ENCODE peak calls at places on chromosomes 6 and 20, in four cellular contexts. W is left lung, U is natural killer cell, N is heart left ventricle. R is an unnamed sample.

GRCh38 chr6:160945516-160946177 is 45.9 kb upstream of the MAP3K4 start:
- DNase-seq in U (no peak), W (no peak), N (no peak), R (no peak)

GRCh38 chr6:51574040-51574439 is 513.4 kb downstream of the PKHD1 start:
- DNase-seq in W (no peak), N (no peak), U (no peak), R (no peak)

GRCh38 chr6:105401247-105402089 is 1.4 kb downstream of the PREP start:
- DNase-seq in U (no peak), N (no peak), W (no peak), R (no peak)

GRCh38 chr6:43702522-43703440 is 15.2 kb upstream of the MRPS18A start:
- DNase-seq in U (no peak), N (peak), W (peak), R (peak)

GRCh38 chr6:122747573-122747972 is 31.9 kb upstream of the FABP7 start:
- DNase-seq in U (no peak), W (no peak), N (no peak), R (no peak)

GRCh38 chr6:23414204-23414501 is 711.9 kb upstream of the NRSN1 start:
- DNase-seq in W (no peak), U (no peak), N (no peak), R (no peak)

GRCh38 chr6:56091159-56091869 is 156.1 kb downstream of the COL21A1 start:
- DNase-seq in W (no peak), U (no peak), N (no peak), R (no peak)

GRCh38 chr20:41649489-41649888 is 31.3 kb upstream of the CHD6 start:
- DNase-seq in N (no peak), W (no peak), U (no peak), R (no peak)

GRCh38 chr6:12967686-12968085 is 251.1 kb downstream of the PHACTR1 start:
- DNase-seq in N (no peak), W (no peak), U (no peak), R (no peak)

GRCh38 chr6:38508894-38509293 is 130.8 kb downstream of the BTBD9 start:
- DNase-seq in W (no peak), N (no peak), U (no peak), R (no peak)

GRCh38 chr6:13635948-13636658 is 21.0 kb downstream of the NOL7 start:
- DNase-seq in N (no peak), U (no peak), W (no peak), R (no peak)

GRCh38 chr6:118397653-118398052 is 150.4 kb upstream of the PLN start:
- DNase-seq in U (no peak), N (no peak), W (no peak), R (no peak)

GRCh38 chr20:43459022-43459942 is 1.6 kb downstream of the SRSF6 start:
- DNase-seq in N (no peak), W (no peak), U (no peak), R (no peak)

GRCh38 chr6:3871939-3872338 is 22.8 kb downstream of the FAM50B start:
- DNase-seq in U (no peak), N (no peak), W (no peak), R (no peak)

GRCh38 chr6:16741112-16742016 is 19.9 kb downstream of the ATXN1 start:
- DNase-seq in N (no peak), U (no peak), W (no peak), R (no peak)

GRCh38 chr6:16737389-16737788 is 23.9 kb downstream of the ATXN1 start:
- DNase-seq in N (no peak), W (no peak), U (no peak), R (no peak)

GRCh38 chr6:16737926-16738325 is 23.3 kb downstream of the ATXN1 start:
- DNase-seq in N (no peak), U (no peak), W (no peak), R (no peak)

GRCh38 chr6:16736856-16737255 is 24.4 kb downstream of the ATXN1 start:
- DNase-seq in W (no peak), U (no peak), N (no peak), R (no peak)

GRCh38 chr6:16739329-16739801 is 21.9 kb downstream of the ATXN1 start:
- DNase-seq in N (no peak), U (no peak), W (no peak), R (no peak)
- TF ChIP-seq CTCF in N (no peak), U (no peak), W (no peak), R (no peak)

GRCh38 chr6:88013554-88013953 is 34.1 kb upstream of the SPACA1 start:
- DNase-seq in U (no peak), N (no peak), W (no peak), R (no peak)
- TF ChIP-seq CTCF in U (no peak), N (no peak), W (no peak), R (peak)

GRCh38 chr20:37393196-37393862 is 47.4 kb downstream of the SRC start:
- DNase-seq in N (peak), W (no peak), U (no peak), R (no peak)

GRCh38 chr20:37393863-37394542 is 48.1 kb downstream of the SRC start:
- DNase-seq in U (no peak), N (peak), W (peak), R (no peak)

GRCh38 chr20:37390891-37391525 is 45.1 kb downstream of the SRC start:
- DNase-seq in N (peak), W (peak), U (no peak), R (no peak)

GRCh38 chr20:37390503-37390890 is 44.6 kb downstream of the SRC start:
- DNase-seq in W (no peak), U (no peak), N (peak), R (no peak)

DNA sequence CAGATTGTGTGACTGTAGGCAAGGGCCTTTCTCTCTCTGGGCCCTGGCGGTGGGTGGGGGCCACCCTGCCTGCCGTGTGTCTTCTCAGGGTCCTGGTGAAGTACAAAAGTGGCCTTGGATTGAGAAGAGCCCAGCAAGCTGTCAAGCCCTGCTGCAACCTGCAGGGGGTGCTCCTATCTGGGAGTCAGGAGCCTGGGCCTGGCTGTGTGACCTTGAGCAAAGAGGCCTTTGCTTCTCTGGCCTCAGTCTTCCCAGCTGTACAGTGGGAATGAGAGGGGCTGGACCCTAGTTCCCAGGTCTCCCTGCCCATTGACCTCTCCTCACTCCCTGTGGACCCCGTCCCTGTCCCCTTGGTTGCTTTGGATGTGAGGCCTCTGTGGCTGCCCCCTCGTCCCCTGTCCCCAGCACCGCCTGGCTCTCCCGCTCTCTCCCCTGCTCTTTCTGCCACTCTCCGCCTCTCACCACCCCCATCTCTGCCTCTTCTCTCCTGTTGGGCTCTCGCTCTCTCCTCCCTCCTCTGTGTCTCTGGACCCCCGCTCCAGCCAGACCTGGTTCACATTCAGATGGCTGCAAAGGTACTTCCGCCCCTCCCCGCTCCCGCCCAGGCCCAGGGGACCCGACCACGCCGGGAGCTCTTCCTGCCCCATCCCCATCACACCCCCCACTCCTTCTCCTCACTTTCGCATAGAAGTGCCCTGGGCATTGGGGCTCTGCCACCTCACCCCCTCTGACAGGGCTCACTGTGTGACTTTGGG is 46.7 kb downstream of the SRC start:
- DNase-seq in U (no peak), N (peak), W (peak), R (no peak)
- TF ChIP-seq CTCF in U (peak), N (no peak), W (no peak), R (peak)

DNA sequence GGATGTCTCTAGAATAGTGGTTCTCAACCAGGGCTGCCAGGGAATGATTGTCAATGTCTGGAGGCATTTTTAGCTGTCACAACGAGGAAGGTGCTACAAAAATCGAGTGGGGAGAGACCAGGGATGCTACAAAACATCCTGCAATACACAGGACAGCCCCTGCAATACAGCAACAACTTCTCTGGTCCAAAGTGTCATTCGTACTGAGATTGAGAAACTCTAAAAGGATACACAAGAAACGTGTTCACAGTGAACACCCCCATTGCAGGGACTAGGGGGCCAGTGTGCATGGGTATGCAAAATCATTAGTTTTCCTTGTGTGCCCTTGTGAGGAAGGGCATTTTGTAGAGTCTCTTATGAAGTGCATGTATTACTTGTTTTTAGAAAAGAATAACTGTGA is 103.8 kb downstream of the SNX5 start:
- DNase-seq in U (no peak), N (no peak), W (no peak), R (no peak)
- TF ChIP-seq CTCF in U (no peak), N (no peak), W (no peak), R (no peak)

DNA sequence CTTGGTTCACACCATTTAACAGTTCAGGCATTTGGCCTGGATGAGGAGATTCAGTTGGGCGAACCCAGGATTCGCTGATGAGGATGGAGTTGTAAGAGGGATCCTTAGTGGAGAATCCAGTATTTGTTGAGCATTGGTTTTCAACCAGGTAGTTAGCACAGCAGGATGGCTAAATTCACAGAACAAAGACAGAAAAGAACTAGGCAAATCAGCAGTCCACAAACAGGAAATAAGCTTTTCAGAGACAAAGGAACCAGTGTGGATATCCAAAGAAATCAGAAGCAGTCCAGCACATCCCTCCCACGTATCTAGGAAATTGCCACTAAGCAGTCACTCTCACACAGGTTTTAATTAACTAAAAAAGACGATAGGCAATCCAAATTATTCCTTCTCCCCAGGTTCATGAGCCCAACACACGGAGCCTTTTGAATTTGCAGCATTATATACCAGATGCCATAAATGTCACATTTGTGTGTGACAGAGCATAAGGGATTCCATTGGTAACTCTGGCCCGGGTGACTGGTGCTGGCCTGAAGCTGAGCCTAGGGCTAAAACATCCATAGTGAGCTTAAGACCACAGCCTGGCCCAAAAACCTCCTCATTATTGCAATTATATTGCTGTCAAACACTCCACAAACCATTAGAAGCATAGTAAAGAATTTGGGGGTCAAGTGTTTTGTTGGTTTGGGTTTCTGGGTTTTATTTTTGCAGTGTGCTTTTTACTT is 131.5 kb downstream of the SOBP start:
- DNase-seq in N (no peak), U (no peak), W (no peak), R (no peak)
- TF ChIP-seq CTCF in N (no peak), U (no peak), W (no peak), R (no peak)

DNA sequence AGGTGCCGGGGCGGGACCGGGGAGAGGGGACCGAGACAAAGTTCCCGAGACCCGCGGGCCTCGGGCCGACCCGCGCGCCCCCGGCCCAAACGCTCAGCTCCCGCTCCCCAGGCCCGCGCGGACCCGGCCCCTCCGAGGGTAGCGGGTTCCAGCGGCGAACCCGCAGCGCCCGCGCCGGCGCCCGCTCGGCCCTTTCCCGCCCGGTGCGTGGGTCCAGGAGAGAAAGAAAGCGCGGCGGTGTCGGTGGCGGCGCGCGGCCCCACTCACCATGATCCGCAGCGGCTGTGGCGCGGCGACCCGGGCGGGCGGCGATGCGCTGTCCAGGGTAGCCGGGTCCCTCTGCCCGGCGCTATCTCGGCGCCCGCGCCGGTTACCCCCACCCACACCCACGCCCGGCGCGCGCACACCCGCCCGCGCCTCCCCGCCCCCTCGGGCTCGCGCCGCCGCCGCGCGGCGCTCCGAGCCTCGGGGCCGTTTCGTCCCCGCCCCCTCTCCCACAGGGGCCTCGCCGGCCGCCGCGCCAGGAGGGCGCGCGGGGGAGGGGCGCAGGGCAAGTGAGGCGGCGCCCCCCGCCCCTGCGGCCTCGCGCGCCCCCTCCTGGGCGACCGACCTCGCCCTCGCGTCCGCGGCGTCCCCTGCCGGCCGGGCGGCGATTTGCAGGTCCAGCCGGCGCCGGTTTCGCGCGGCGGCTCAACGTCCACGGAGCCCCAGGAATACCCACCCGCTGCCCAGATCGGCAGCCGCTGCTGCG is at the start of gene ELOVL2:
- DNase-seq in W (peak), N (peak), U (no peak), R (peak)
- TF ChIP-seq CTCF in W (no peak), N (no peak), U (no peak), R (peak)

GRCh38 chr6:108988765-108989164 is 105.9 kb downstream of the SESN1 start:
- DNase-seq in W (no peak), N (no peak), U (no peak), R (no peak)

GRCh38 chr6:108983151-108983550 is 111.5 kb downstream of the SESN1 start:
- DNase-seq in N (no peak), U (no peak), W (no peak), R (no peak)

GRCh38 chr6:108989700-108990099 is 104.9 kb downstream of the SESN1 start:
- DNase-seq in W (no peak), N (no peak), U (no peak), R (no peak)

GRCh38 chr6:108993876-108994275 is 100.8 kb downstream of the SESN1 start:
- DNase-seq in N (no peak), U (no peak), W (no peak), R (no peak)

GRCh38 chr6:108988291-108988690 is 106.4 kb downstream of the SESN1 start:
- DNase-seq in U (no peak), N (no peak), W (no peak), R (no peak)
- TF ChIP-seq CTCF in U (no peak), N (no peak), W (no peak), R (no peak)

R was measured in type B pancreatic cell.